ENCODE peak calls at places on chromosomes 13 and 19, in four cellular contexts. One of them, this sample, is unnamed.

GRCh38 chr13:78977311-78977710 is 318.4 kb upstream of the OBI1 start:
- DNase-seq in HCT116: no peak
- DNase-seq in GM12878: no peak
- DNase-seq in SK-N-SH: no peak
- DNase-seq in this sample: no peak

GRCh38 chr13:27171830-27172494 is 351 bp upstream of the USP12 start:
- DNase-seq in HCT116: peak
- DNase-seq in GM12878: no peak
- DNase-seq in SK-N-SH: peak
- DNase-seq in this sample: peak

GRCh38 chr13:79775830-79776229 is 294.9 kb downstream of the NDFIP2 start:
- DNase-seq in HCT116: peak
- DNase-seq in GM12878: no peak
- DNase-seq in SK-N-SH: no peak
- DNase-seq in this sample: peak

GRCh38 chr13:28540612-28541011 is 45.7 kb upstream of the FLT1 start:
- DNase-seq in HCT116: no peak
- DNase-seq in GM12878: no peak
- DNase-seq in SK-N-SH: no peak
- DNase-seq in this sample: no peak

GRCh38 chr19:55519461-55520311 is 17.2 kb downstream of the SBK2 start:
- DNase-seq in HCT116: no peak
- DNase-seq in GM12878: no peak
- DNase-seq in SK-N-SH: no peak
- DNase-seq in this sample: no peak

GRCh38 chr19:19748249-19748938 is 15.5 kb upstream of the ZNF14 start:
- DNase-seq in HCT116: no peak
- DNase-seq in GM12878: no peak
- DNase-seq in SK-N-SH: no peak
- DNase-seq in this sample: no peak

GRCh38 chr19:3132971-3133792 is 2.7 kb upstream of the GNA15 start:
- DNase-seq in HCT116: no peak
- DNase-seq in GM12878: peak
- DNase-seq in SK-N-SH: peak
- DNase-seq in this sample: no peak

GRCh38 chr13:94227255-94227879 is 252.1 kb downstream of the DCT start:
- DNase-seq in HCT116: no peak
- DNase-seq in GM12878: no peak
- DNase-seq in SK-N-SH: no peak
- DNase-seq in this sample: no peak

GRCh38 chr13:39734952-39735351 is 79.5 kb downstream of the COG6 start:
- DNase-seq in HCT116: no peak
- DNase-seq in GM12878: no peak
- DNase-seq in SK-N-SH: no peak
- DNase-seq in this sample: no peak

GRCh38 chr19:16773939-16774338 is 54.3 kb downstream of the NWD1 start:
- DNase-seq in HCT116: no peak
- DNase-seq in GM12878: no peak
- DNase-seq in SK-N-SH: no peak
- DNase-seq in this sample: no peak

GRCh38 chr19:6733338-6734095 is 3.9 kb downstream of the GPR108 start:
- DNase-seq in HCT116: no peak
- DNase-seq in GM12878: no peak
- DNase-seq in SK-N-SH: peak
- DNase-seq in this sample: peak

GRCh38 chr13:99506632-99507031 is 5.4 kb downstream of the TM9SF2 start:
- DNase-seq in HCT116: no peak
- DNase-seq in GM12878: no peak
- DNase-seq in SK-N-SH: no peak
- DNase-seq in this sample: no peak

GRCh38 chr13:99501952-99502310 is 659 bp downstream of the TM9SF2 start:
- DNase-seq in HCT116: no peak
- DNase-seq in GM12878: no peak
- DNase-seq in SK-N-SH: no peak
- DNase-seq in this sample: peak

GRCh38 chr13:99507054-99507453 is 5.8 kb downstream of the TM9SF2 start:
- DNase-seq in HCT116: no peak
- DNase-seq in GM12878: no peak
- DNase-seq in SK-N-SH: no peak
- DNase-seq in this sample: no peak

GRCh38 chr13:99509477-99509876 is 8.2 kb downstream of the TM9SF2 start:
- DNase-seq in HCT116: no peak
- DNase-seq in GM12878: no peak
- DNase-seq in SK-N-SH: no peak
- DNase-seq in this sample: no peak

GRCh38 chr13:99505814-99506269 is 4.6 kb downstream of the TM9SF2 start:
- DNase-seq in HCT116: no peak
- DNase-seq in GM12878: no peak
- DNase-seq in SK-N-SH: peak
- DNase-seq in this sample: no peak
- H3K4me2 ChIP-seq in HCT116: peak
- H3K4me2 ChIP-seq in GM12878: peak
- H3K4me2 ChIP-seq in SK-N-SH: no peak
- H3K4me2 ChIP-seq in this sample: no peak

DNA sequence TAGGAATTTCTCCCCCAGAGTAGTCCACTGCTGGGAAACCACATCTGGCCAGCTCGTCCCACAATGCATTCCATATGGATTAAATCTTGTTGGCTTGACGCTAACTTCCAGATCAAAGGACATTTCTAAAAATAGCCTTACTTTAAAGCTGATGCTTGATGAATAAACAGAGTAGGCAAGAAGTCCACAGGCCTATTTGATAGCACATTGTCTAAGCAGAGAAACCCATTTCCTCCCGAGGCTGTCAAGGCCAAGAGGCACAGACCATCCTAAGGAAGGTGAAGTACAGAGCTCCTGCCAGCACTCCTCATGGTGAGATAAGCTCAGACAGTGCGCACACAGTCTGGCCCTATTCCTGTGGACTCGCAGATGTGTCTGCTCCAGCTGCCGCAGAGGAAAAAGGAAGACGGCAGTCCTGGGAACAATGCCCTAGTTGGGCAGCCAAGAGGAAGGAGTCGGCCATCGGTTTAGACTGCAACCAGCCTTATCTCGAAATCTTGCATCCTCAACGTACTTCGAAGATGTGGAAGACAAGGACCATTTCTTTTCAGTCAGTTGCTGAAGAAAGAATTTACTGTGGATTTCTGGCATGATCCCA is 156.7 kb downstream of the RGCC start:
- DNase-seq in HCT116: peak
- DNase-seq in GM12878: no peak
- DNase-seq in SK-N-SH: no peak
- DNase-seq in this sample: no peak
- TF ChIP-seq POLR2AphosphoS5 in HCT116: no peak
- TF ChIP-seq POLR2AphosphoS5 in GM12878: no peak
- TF ChIP-seq POLR2AphosphoS5 in SK-N-SH: no peak
- TF ChIP-seq POLR2AphosphoS5 in this sample: no peak

DNA sequence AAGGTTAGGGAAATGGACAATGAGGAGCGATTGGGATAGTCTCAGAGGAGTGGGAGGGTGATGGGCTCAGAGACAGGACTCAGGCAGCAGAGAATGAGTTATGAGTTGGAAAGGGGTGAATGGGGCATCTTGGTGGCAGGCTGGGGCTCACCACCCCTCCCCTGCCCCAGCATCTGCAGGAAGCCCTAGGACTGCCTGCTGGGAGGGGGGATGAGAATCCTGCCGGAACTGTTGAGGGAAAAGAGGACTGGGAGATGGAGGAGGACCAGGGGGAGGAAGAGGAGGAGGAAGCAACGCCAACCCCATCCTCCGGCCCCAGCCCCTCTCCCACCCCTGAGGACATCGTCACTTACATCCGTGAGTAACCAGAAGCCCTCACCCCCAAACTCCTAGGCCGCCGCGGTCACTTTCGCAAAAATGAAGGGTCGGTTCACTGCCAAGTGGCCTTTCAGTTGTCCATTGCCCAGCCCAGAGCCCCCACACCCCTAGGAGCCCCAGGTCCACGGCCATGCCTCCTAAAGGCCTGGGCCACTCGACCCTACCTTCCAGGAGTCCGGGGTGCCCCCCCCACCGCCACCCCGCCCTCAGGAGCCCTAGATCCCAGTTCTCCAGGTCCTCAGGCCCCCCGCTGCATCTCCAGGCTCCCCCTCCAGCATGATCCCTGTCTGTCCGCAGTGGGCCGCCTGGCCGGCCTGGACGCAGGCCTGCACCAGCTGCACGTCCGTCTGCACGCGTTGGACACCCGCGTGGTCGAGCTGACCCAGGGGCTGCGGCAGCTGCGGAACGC is 764 bp downstream of the CLEC11A start:
- DNase-seq in HCT116: no peak
- DNase-seq in GM12878: no peak
- DNase-seq in SK-N-SH: no peak
- DNase-seq in this sample: no peak
- H3K4me2 ChIP-seq in HCT116: peak
- H3K4me2 ChIP-seq in GM12878: no peak
- H3K4me2 ChIP-seq in SK-N-SH: peak
- H3K4me2 ChIP-seq in this sample: peak

GRCh38 chr13:44359983-44360375 is 13.6 kb upstream of the SERP2 start:
- DNase-seq in HCT116: peak
- DNase-seq in GM12878: no peak
- DNase-seq in SK-N-SH: no peak
- DNase-seq in this sample: no peak
- TF ChIP-seq POLR2AphosphoS5 in HCT116: no peak
- TF ChIP-seq POLR2AphosphoS5 in GM12878: no peak
- TF ChIP-seq POLR2AphosphoS5 in SK-N-SH: no peak
- TF ChIP-seq POLR2AphosphoS5 in this sample: no peak

This sample was measured in GM23338.